ENCODE peak calls at places on chromosomes 6 and 20, in eight cellular contexts. Z is psoas muscle, R is astrocyte, B is tibial nerve, Y is heart right ventricle, A is neural progenitor cell, D is IMR-90, F is lower lobe of right lung. T is an unnamed sample.
A peak's percentile ranks its signal among the peaks of the same experiment; 100 is the strongest.

GRCh38 chr6:143674466-143675114 is 3.2 kb upstream of the PHACTR2 start:
- DNase-seq in R (no peak), D (peak; percentile 28), B (no peak), F (no peak), Y (peak; percentile 15), A (peak; percentile 24), Z (no peak), T (no peak)

GRCh38 chr6:170063431-170063830 is 227.4 kb downstream of the DLL1 start:
- DNase-seq in Y (peak; percentile 1), Z (peak; percentile 48), D (no peak), R (no peak), A (no peak), B (no peak), F (peak; percentile 31), T (peak; percentile 17)

GRCh38 chr6:158826819-158827501 is 7.8 kb upstream of the EZR start:
- DNase-seq in R (no peak), A (no peak), Y (no peak), F (no peak), D (no peak), Z (no peak), B (no peak), T (no peak)

GRCh38 chr20:62413896-62414481 is 6.9 kb upstream of the CABLES2 start:
- DNase-seq in Z (no peak), D (no peak), B (no peak), R (no peak), Y (no peak), F (no peak), A (peak; percentile 63), T (no peak)

GRCh38 chr20:7596541-7596940 is 343.7 kb downstream of the HAO1 start:
- DNase-seq in Y (no peak), R (no peak), B (no peak), A (no peak), D (no peak), Z (no peak), F (no peak), T (no peak)

GRCh38 chr6:99016355-99016754 is 68.6 kb upstream of the FBXL4 start:
- DNase-seq in Z (no peak), R (peak; percentile 96), A (no peak), D (peak; percentile 67), Y (no peak), F (no peak), B (no peak), T (no peak)

GRCh38 chr6:163828038-163828790 is 413.7 kb downstream of the QKI start:
- DNase-seq in Y (no peak), D (peak; percentile 35), A (peak; percentile 31), R (peak; percentile 40), B (no peak), F (no peak), Z (peak; percentile 72), T (no peak)

GRCh38 chr6:24454452-24454851 is 34.9 kb downstream of the GPLD1 start:
- DNase-seq in Z (no peak), A (no peak), D (no peak), B (no peak), R (no peak), F (no peak), Y (no peak), T (no peak)

GRCh38 chr6:110878751-110879539 is 4.4 kb downstream of the AMD1 start:
- DNase-seq in B (peak; percentile 34), Y (no peak), D (peak; percentile 59), F (no peak), Z (no peak), A (peak; percentile 57), R (no peak), T (no peak)

GRCh38 chr6:106085984-106086832 is at the start of gene PRDM1:
- DNase-seq in R (peak; percentile 62), A (peak; percentile 88), B (peak; percentile 58), F (peak; percentile 94), Y (peak; percentile 72), Z (peak; percentile 86), D (peak; percentile 72), T (peak; percentile 93)

GRCh38 chr6:41824571-41825569 is 37.4 kb downstream of the TOMM6 start:
- DNase-seq in Z (no peak), B (no peak), F (no peak), R (peak; percentile 51), D (peak; percentile 76), A (no peak), Y (no peak), T (no peak)

GRCh38 chr20:17281478-17281877 is 54.6 kb downstream of the PCSK2 start:
- DNase-seq in Y (no peak), R (no peak), D (peak; percentile 19), A (peak; percentile 74), B (no peak), Z (no peak), F (no peak), T (no peak)

GRCh38 chr20:34578521-34579147 is 20.1 kb downstream of the MAP1LC3A start:
- DNase-seq in R (no peak), D (no peak), F (no peak), Y (peak; percentile 63), B (no peak), A (no peak), Z (peak; percentile 64), T (no peak)

GRCh38 chr20:38599410-38599882 is 2.2 kb upstream of the ARHGAP40 start:
- DNase-seq in D (no peak), F (peak; percentile 88), R (no peak), Z (peak; percentile 53), A (no peak), B (no peak), Y (peak; percentile 60), T (peak; percentile 90)

GRCh38 chr20:63282946-63283345 is 10.0 kb upstream of the COL20A1 start:
- DNase-seq in F (no peak), B (no peak), Y (no peak), R (no peak), D (no peak), Z (no peak), A (no peak), T (peak; percentile 70)

GRCh38 chr6:53095270-53095669 is 30.1 kb downstream of the FBXO9 start:
- DNase-seq in D (no peak), B (no peak), R (no peak), F (no peak), Z (no peak), A (no peak), Y (no peak), T (no peak)

DNA sequence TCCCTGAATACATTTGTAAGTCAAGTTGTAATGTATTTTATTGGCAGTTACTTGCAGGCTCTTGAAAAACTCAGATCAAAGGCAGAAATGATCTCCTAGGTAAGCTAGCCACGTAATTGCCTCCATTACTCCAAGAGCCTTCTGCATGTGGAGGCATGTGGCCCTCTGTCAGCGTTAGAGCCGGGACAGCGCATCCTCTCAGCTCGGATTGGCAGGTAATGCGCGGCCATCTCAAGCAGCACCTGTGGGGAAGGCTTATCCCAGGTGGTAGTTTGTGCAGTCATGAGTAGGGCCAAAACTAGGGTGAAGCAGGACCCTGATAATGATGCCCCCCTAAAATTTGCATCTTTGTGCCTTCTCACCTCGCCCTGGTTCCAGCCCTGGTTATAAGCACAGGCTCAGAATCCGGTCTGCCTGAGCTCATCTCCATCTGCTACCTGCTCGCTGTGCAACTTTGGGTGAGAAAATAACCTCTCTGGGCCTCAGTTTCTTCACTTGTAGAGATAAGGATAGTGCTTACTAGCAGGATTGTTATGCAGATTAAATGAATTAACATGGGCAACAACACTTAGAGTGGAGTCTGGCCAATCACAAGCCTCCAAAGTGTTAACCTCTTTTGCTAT is 157.5 kb upstream of the PMEPA1 start:
- DNase-seq in D (no peak), A (no peak), Y (no peak), F (no peak), R (no peak), Z (no peak), B (no peak), T (no peak)
- H3K27me3 ChIP-seq in D (peaks cover 3% of the 10 kb centered on the region), A (no peaks in the 10 kb centered on the region), Y (peaks cover 10% of the 10 kb centered on the region), F (peaks cover 3% of the 10 kb centered on the region), R (peaks cover 6% of the 10 kb centered on the region), Z (no peaks in the 10 kb centered on the region), B (no peaks in the 10 kb centered on the region), T (no peaks in the 10 kb centered on the region)

GRCh38 chr6:151018911-151019795 is 153.7 kb downstream of the MTHFD1L start:
- DNase-seq in B (no peak), R (peak; percentile 42), Z (no peak), A (no peak), F (no peak), D (no peak), Y (no peak), T (no peak)

GRCh38 chr6:151024597-151024996 is 159.1 kb downstream of the MTHFD1L start:
- DNase-seq in D (no peak), Y (no peak), F (no peak), Z (no peak), B (no peak), A (no peak), R (no peak), T (no peak)

GRCh38 chr6:151022492-151022891 is 157.0 kb downstream of the MTHFD1L start:
- DNase-seq in D (no peak), B (no peak), R (no peak), Y (no peak), F (no peak), Z (no peak), A (peak; percentile 29), T (no peak)

GRCh38 chr6:151023346-151023745 is 157.8 kb downstream of the MTHFD1L start:
- DNase-seq in R (no peak), B (no peak), A (no peak), Y (no peak), D (no peak), F (no peak), Z (no peak), T (no peak)

GRCh38 chr6:151021878-151022277 is 156.4 kb downstream of the MTHFD1L start:
- DNase-seq in D (peak; percentile 43), Y (no peak), A (no peak), B (no peak), R (no peak), F (no peak), Z (no peak), T (no peak)
- H3K4me1 ChIP-seq in D (peaks cover 14% of the 10 kb centered on the region), Y (no peaks in the 10 kb centered on the region), A (peaks cover 12% of the 10 kb centered on the region), B (peaks cover 13% of the 10 kb centered on the region), R (peaks cover 35% of the 10 kb centered on the region), F (peaks cover 11% of the 10 kb centered on the region), Z (no peaks in the 10 kb centered on the region), T (peaks cover 6% of the 10 kb centered on the region)

DNA sequence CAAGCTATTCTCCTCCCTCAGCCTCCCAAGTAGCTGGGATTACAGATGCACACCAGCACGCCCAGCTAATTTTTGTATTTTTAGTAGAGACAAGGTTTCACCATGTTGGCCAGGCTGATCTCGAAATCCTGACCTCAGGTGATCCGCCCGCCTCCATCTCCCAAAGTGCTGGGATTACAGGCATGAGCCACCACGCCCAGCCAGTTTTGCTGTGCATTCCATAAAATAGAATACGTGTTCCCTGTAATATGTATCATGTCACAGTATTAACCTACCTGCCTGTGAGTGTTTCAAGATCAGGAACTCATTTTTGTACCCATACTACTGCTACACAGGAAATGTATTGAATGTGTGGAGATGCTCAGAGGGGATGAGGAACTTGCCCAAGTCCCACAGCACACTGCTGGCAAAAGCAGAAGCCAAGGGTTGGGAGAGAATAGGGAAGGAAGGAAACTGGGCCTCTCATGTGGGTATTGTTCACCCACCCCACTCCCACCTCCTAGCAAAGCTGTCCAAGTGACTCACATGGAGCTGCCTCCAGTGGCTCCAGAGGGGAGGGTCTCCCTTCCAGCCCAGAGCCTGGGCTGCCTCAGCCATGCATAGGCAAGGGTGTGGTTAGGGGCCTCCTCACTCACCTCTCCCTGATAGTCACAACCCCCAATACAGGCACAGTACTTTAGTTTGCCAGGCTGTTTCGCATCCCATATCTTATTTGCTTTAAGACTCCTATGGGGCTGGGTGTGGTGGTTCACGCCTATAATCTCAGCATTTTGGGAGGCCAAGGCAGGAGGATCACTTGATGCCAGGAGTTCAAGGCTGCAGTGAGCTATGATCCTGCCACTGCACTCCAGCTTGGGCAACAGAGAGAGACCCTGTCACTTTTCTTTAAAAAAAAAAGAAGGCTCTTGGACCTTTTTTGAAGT is 9.4 kb downstream of the HM13 start:
- DNase-seq in R (peak; percentile 61), D (peak; percentile 23), B (peak; percentile 29), Z (no peak), Y (peak; percentile 21), F (peak; percentile 53), A (no peak), T (no peak)
- TF ChIP-seq CTCF in R (no peak), D (no peak), B (no peak), Z (no peak), Y (no peak), F (no peak), A (no peak), T (no peak)

GRCh38 chr6:12118604-12119003 is 106.5 kb downstream of the HIVEP1 start:
- DNase-seq in B (no peak), F (no peak), R (no peak), Z (no peak), A (no peak), Y (no peak), D (no peak), T (no peak)
- H3K27me3 ChIP-seq in B (no peaks in the 10 kb centered on the region), F (no peaks in the 10 kb centered on the region), R (no peaks in the 10 kb centered on the region), Z (no peaks in the 10 kb centered on the region), A (no peaks in the 10 kb centered on the region), Y (no peaks in the 10 kb centered on the region), D (no peaks in the 10 kb centered on the region), T (no peaks in the 10 kb centered on the region)

T was measured in left lung.